ENCODE peak calls at places on chromosomes 12 and 14, in six cellular contexts. D, H, P, K, J and B are unnamed samples.

GRCh38 chr12:121711925-121712461 is 559 bp upstream of the TMEM120B start:
- DNase-seq in H (no peak), J (peak; percentile 31), D (no peak), P (no peak), K (peak; percentile 57), B (peak; percentile 26)

GRCh38 chr12:71567562-71567961 is 96.1 kb downstream of the ZFC3H1 start:
- DNase-seq in K (no peak), J (no peak), D (no peak), H (no peak), P (no peak), B (no peak)

GRCh38 chr12:5549011-5549410 is 117.1 kb downstream of the NTF3 start:
- DNase-seq in P (no peak), D (no peak), J (no peak), K (no peak), H (no peak), B (no peak)

GRCh38 chr12:120944645-120945217 is 33.6 kb upstream of the HNF1A start:
- DNase-seq in K (peak; percentile 48), P (no peak), J (peak; percentile 11), H (peak; percentile 10), D (peak; percentile 54), B (peak; percentile 52)

GRCh38 chr14:85528080-85528881 is 1.7 kb upstream of the FLRT2 start:
- DNase-seq in H (no peak), D (no peak), P (no peak), K (no peak), J (peak; percentile 89), B (peak; percentile 56)

GRCh38 chr12:108199111-108199510 is 70.0 kb downstream of the WSCD2 start:
- DNase-seq in H (no peak), P (no peak), D (no peak), J (no peak), K (no peak), B (no peak)

GRCh38 chr14:60561845-60562746 is 53.1 kb downstream of the SIX6 start:
- DNase-seq in P (no peak), J (peak; percentile 77), K (no peak), D (no peak), H (peak; percentile 44), B (peak; percentile 21)

GRCh38 chr12:46579474-46579873 is 206.9 kb upstream of the SLC38A2 start:
- DNase-seq in J (no peak), D (no peak), K (no peak), H (no peak), P (no peak), B (no peak)

GRCh38 chr12:56351325-56351724 is 8.6 kb downstream of the STAT2 start:
- DNase-seq in H (no peak), J (no peak), P (no peak), D (no peak), K (no peak), B (no peak)